ENCODE peak calls at places on chromosomes 5 and 9, in four cellular contexts. One of them, this sample, is unnamed.

GRCh38 chr9:7325980-7326379 is 473.6 kb downstream of the DMAC1 start:
- DNase-seq in mammary epithelial cell: no peak
- DNase-seq in GM23248: no peak
- DNase-seq in K562: no peak
- DNase-seq in this sample: no peak

GRCh38 chr5:135423158-135423925 is 23.8 kb downstream of the DCANP1 start:
- DNase-seq in GM23248: no peak
- DNase-seq in mammary epithelial cell: no peak
- DNase-seq in K562: no peak
- DNase-seq in this sample: peak; percentile 18

GRCh38 chr5:147098233-147098790 is 136.5 kb upstream of the STK32A start:
- DNase-seq in GM23248: peak; percentile 71
- DNase-seq in mammary epithelial cell: peak; percentile 22
- DNase-seq in K562: no peak
- DNase-seq in this sample: no peak

GRCh38 chr5:168877132-168877895 is 298.1 kb upstream of the PANK3 start:
- DNase-seq in mammary epithelial cell: no peak
- DNase-seq in GM23248: no peak
- DNase-seq in K562: no peak
- DNase-seq in this sample: no peak

GRCh38 chr9:88984543-88984883 is 6.8 kb upstream of the S1PR3 start:
- DNase-seq in mammary epithelial cell: no peak
- DNase-seq in K562: no peak
- DNase-seq in GM23248: no peak
- DNase-seq in this sample: no peak

GRCh38 chr9:14437336-14438231 is 123.6 kb upstream of the NFIB start:
- DNase-seq in K562: no peak
- DNase-seq in GM23248: no peak
- DNase-seq in mammary epithelial cell: no peak
- DNase-seq in this sample: no peak

GRCh38 chr5:179437341-179438001 is 92.2 kb upstream of the ADAMTS2 start:
- DNase-seq in K562: no peak
- DNase-seq in GM23248: no peak
- DNase-seq in mammary epithelial cell: no peak
- DNase-seq in this sample: no peak

GRCh38 chr9:101791938-101792337 is 53.5 kb upstream of the GRIN3A start:
- DNase-seq in mammary epithelial cell: peak; percentile 11
- DNase-seq in GM23248: peak; percentile 15
- DNase-seq in K562: peak; percentile 12
- DNase-seq in this sample: peak; percentile 15

GRCh38 chr5:67015577-67016290 is 180.9 kb downstream of the CD180 start:
- DNase-seq in mammary epithelial cell: peak; percentile 91
- DNase-seq in K562: no peak
- DNase-seq in GM23248: no peak
- DNase-seq in this sample: no peak

GRCh38 chr5:62985749-62986148 is 407.1 kb downstream of the LRRC70 start:
- DNase-seq in mammary epithelial cell: no peak
- DNase-seq in K562: no peak
- DNase-seq in GM23248: no peak
- DNase-seq in this sample: no peak

GRCh38 chr5:160514191-160514590 is 92.5 kb downstream of the PTTG1 start:
- DNase-seq in GM23248: no peak
- DNase-seq in K562: no peak
- DNase-seq in mammary epithelial cell: no peak
- DNase-seq in this sample: no peak

GRCh38 chr9:1722404-1722803 is 292.7 kb upstream of the SMARCA2 start:
- DNase-seq in K562: no peak
- DNase-seq in mammary epithelial cell: peak; percentile 14
- DNase-seq in GM23248: peak; percentile 33
- DNase-seq in this sample: no peak

GRCh38 chr9:130268521-130269131 is 3.1 kb downstream of the HMCN2 start:
- DNase-seq in mammary epithelial cell: no peak
- DNase-seq in K562: no peak
- DNase-seq in GM23248: no peak
- DNase-seq in this sample: no peak

GRCh38 chr5:175609504-175609903 is 48.4 kb upstream of the HRH2 start:
- DNase-seq in mammary epithelial cell: no peak
- DNase-seq in GM23248: no peak
- DNase-seq in K562: no peak
- DNase-seq in this sample: no peak

GRCh38 chr9:137970686-137971476 is 93.3 kb downstream of the CACNA1B start:
- DNase-seq in GM23248: no peak
- DNase-seq in K562: no peak
- DNase-seq in mammary epithelial cell: no peak
- DNase-seq in this sample: no peak

GRCh38 chr9:130518943-130519772 is 60.2 kb upstream of the FUBP3 start:
- DNase-seq in GM23248: no peak
- DNase-seq in mammary epithelial cell: no peak
- DNase-seq in K562: no peak
- DNase-seq in this sample: no peak

GRCh38 chr9:33225319-33226152 is 14.4 kb upstream of the SPINK4 start:
- DNase-seq in mammary epithelial cell: peak; percentile 63
- DNase-seq in K562: peak; percentile 26
- DNase-seq in GM23248: peak; percentile 86
- DNase-seq in this sample: peak; percentile 69
- H3K4me2 ChIP-seq in mammary epithelial cell: peak overlapping the region; percentile 19
- H3K4me2 ChIP-seq in K562: no peak overlapping the region
- H3K4me2 ChIP-seq in GM23248: no peak overlapping the region
- H3K4me2 ChIP-seq in this sample: peak overlapping the region; percentile 48

DNA sequence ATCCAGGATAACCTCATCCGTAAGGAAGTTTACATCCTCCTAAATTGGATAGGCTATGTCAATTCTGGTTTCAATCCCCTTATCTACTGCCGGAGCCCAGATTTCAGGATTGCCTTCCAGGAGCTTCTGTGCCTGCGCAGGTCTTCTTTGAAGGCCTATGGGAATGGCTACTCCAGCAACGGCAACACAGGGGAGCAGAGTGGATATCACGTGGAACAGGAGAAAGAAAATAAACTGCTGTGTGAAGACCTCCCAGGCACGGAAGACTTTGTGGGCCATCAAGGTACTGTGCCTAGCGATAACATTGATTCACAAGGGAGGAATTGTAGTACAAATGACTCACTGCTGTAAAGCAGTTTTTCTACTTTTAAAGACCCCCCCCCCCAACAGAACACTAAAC is 1.3 kb downstream of the ADRB2 start:
- DNase-seq in K562: no peak
- DNase-seq in mammary epithelial cell: peak; percentile 25
- DNase-seq in GM23248: no peak
- DNase-seq in this sample: no peak
- H2AFZ ChIP-seq in K562: no peak overlapping the region
- H2AFZ ChIP-seq in mammary epithelial cell: no peak overlapping the region
- H2AFZ ChIP-seq in GM23248: no peak overlapping the region
- H2AFZ ChIP-seq in this sample: no peak overlapping the region

GRCh38 chr5:173453167-173453566 is 125.0 kb upstream of the STC2 start:
- DNase-seq in GM23248: peak; percentile 44
- DNase-seq in K562: no peak
- DNase-seq in mammary epithelial cell: peak; percentile 41
- DNase-seq in this sample: no peak

GRCh38 chr5:173451651-173452050 is 123.4 kb upstream of the STC2 start:
- DNase-seq in K562: no peak
- DNase-seq in GM23248: peak; percentile 34
- DNase-seq in mammary epithelial cell: no peak
- DNase-seq in this sample: no peak

GRCh38 chr5:173452098-173452497 is 123.9 kb upstream of the STC2 start:
- DNase-seq in K562: no peak
- DNase-seq in mammary epithelial cell: peak; percentile 32
- DNase-seq in GM23248: peak; percentile 84
- DNase-seq in this sample: peak; percentile 97

GRCh38 chr5:173451031-173451430 is 122.8 kb upstream of the STC2 start:
- DNase-seq in GM23248: peak; percentile 30
- DNase-seq in K562: peak; percentile 58
- DNase-seq in mammary epithelial cell: no peak
- DNase-seq in this sample: no peak

DNA sequence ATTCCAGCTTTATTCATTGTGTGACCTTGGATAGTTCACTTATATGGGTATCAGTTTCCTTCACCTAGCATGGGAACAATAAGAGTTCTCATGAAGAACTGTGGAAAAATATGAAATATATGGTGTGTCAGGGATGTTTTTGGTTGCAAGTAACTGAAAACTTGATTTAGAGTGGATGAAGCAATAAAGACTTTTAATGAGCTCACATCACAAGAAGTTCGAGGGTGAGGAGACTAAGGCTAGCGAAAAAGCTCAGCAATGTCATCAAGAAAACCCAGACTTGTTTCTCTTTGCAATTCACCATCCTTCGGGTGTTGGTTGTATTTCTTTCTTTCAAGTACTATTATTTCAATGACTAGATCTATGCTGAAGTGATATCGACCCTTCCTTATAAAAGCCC is 124.3 kb upstream of the STC2 start:
- DNase-seq in K562: no peak
- DNase-seq in GM23248: peak; percentile 27
- DNase-seq in mammary epithelial cell: no peak
- DNase-seq in this sample: no peak
- H3K4me1 ChIP-seq in K562: peaks cover 25% of the 10 kb centered on the region
- H3K4me1 ChIP-seq in GM23248: peaks cover 69% of the 10 kb centered on the region
- H3K4me1 ChIP-seq in mammary epithelial cell: peaks cover 47% of the 10 kb centered on the region
- H3K4me1 ChIP-seq in this sample: peaks cover 70% of the 10 kb centered on the region

GRCh38 chr9:111627260-111627963 is 3.7 kb upstream of the DNAJC25 start:
- DNase-seq in K562: no peak
- DNase-seq in GM23248: no peak
- DNase-seq in mammary epithelial cell: no peak
- DNase-seq in this sample: no peak
- H3K4me2 ChIP-seq in K562: no peak overlapping the region
- H3K4me2 ChIP-seq in GM23248: no peak overlapping the region
- H3K4me2 ChIP-seq in mammary epithelial cell: no peak overlapping the region
- H3K4me2 ChIP-seq in this sample: no peak overlapping the region

DNA sequence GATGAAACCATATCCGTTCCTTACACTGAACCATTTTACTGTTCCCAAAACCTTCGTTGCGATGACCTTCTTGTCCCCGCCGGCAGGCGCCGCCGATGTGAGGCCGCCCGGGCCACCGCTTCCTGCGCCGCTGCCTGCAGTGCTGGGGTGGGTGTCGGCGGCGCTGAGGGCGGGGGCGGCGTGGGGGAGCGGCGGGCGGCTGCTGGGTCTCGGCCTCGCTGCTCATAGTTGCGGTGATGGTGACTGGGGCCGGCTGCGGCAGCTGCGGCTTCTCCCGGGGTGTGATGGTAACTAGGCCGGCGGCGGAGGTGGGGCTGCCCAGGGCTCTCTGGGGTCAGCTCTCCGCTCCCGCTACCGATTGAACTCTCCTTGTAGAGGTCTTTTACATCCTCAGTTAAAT is 14.1 kb upstream of the OR2S2 start:
- DNase-seq in GM23248: no peak
- DNase-seq in mammary epithelial cell: no peak
- DNase-seq in K562: no peak
- DNase-seq in this sample: no peak
- H2AFZ ChIP-seq in GM23248: no peak overlapping the region
- H2AFZ ChIP-seq in mammary epithelial cell: no peak overlapping the region
- H2AFZ ChIP-seq in K562: no peak overlapping the region
- H2AFZ ChIP-seq in this sample: no peak overlapping the region

GRCh38 chr5:157458835-157459234 is 1.2 kb upstream of the NIPAL4 start:
- DNase-seq in K562: no peak
- DNase-seq in GM23248: no peak
- DNase-seq in mammary epithelial cell: no peak
- DNase-seq in this sample: no peak

GRCh38 chr5:157456301-157456700 is 3.7 kb upstream of the NIPAL4 start:
- DNase-seq in mammary epithelial cell: no peak
- DNase-seq in GM23248: no peak
- DNase-seq in K562: no peak
- DNase-seq in this sample: no peak

GRCh38 chr5:157455057-157455456 is 5.0 kb upstream of the NIPAL4 start:
- DNase-seq in GM23248: no peak
- DNase-seq in mammary epithelial cell: no peak
- DNase-seq in K562: no peak
- DNase-seq in this sample: no peak

GRCh38 chr5:157459715-157460599 is at the start of gene NIPAL4:
- DNase-seq in GM23248: peak; percentile 48
- DNase-seq in K562: no peak
- DNase-seq in mammary epithelial cell: peak; percentile 14
- DNase-seq in this sample: no peak

GRCh38 chr5:157457391-157457790 is 2.6 kb upstream of the NIPAL4 start:
- DNase-seq in mammary epithelial cell: no peak
- DNase-seq in K562: no peak
- DNase-seq in GM23248: no peak
- DNase-seq in this sample: no peak
- H3K4me1 ChIP-seq in mammary epithelial cell: peaks cover 25% of the 10 kb centered on the region
- H3K4me1 ChIP-seq in K562: no peaks in the 10 kb centered on the region
- H3K4me1 ChIP-seq in GM23248: no peaks in the 10 kb centered on the region
- H3K4me1 ChIP-seq in this sample: no peaks in the 10 kb centered on the region

GRCh38 chr5:93423333-93423714 is 157.7 kb downstream of the NR2F1-AS1 start:
- DNase-seq in GM23248: no peak
- DNase-seq in K562: no peak
- DNase-seq in mammary epithelial cell: no peak
- DNase-seq in this sample: no peak
- H3K4me2 ChIP-seq in GM23248: no peak overlapping the region
- H3K4me2 ChIP-seq in K562: no peak overlapping the region
- H3K4me2 ChIP-seq in mammary epithelial cell: no peak overlapping the region
- H3K4me2 ChIP-seq in this sample: no peak overlapping the region

GRCh38 chr5:157463621-157464407 is 3.8 kb downstream of the NIPAL4 start:
- DNase-seq in mammary epithelial cell: peak; percentile 67
- DNase-seq in GM23248: peak; percentile 70
- DNase-seq in K562: no peak
- DNase-seq in this sample: no peak
- H2AFZ ChIP-seq in mammary epithelial cell: peak overlapping the region; percentile 61
- H2AFZ ChIP-seq in GM23248: peak overlapping the region; percentile 20
- H2AFZ ChIP-seq in K562: peak overlapping the region; percentile 22
- H2AFZ ChIP-seq in this sample: no peak overlapping the region

DNA sequence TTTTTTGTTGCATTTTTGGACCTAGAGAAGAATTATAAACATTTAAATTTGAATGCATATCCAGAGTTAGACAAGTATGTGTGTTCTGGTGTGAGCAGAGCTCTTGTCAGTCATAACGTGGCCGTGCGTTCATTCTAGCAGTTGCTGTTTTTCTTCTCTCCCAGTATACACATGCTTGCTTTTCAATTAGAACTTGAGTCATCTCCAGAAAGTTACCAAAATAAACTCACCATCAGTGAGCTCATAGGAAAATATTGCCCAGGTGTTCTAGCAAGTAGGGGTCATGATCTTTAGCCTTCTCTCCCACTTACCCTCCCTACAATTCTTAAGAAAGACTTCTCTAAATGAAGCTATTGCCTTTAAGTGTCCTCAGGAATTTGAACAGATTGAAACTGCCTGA is 247.5 kb upstream of the TUT7 start:
- DNase-seq in K562: no peak
- DNase-seq in GM23248: no peak
- DNase-seq in mammary epithelial cell: peak; percentile 60
- DNase-seq in this sample: no peak
- H3K4me1 ChIP-seq in K562: no peaks in the 10 kb centered on the region
- H3K4me1 ChIP-seq in GM23248: peaks cover 56% of the 10 kb centered on the region
- H3K4me1 ChIP-seq in mammary epithelial cell: peaks cover 12% of the 10 kb centered on the region
- H3K4me1 ChIP-seq in this sample: peaks cover 16% of the 10 kb centered on the region